ENCODE peak calls at places on chromosomes 11 and 22, in five cellular contexts. One of them, this sample, is unnamed.

GRCh38 chr11:43685483-43685882 is 4.9 kb downstream of the HSD17B12 start:
- DNase-seq in NCI-H748 treated with DMSO at 0.1 percent for 48 hours: no peak
- DNase-seq in HS-27A: no peak
- DNase-seq in DMS79: no peak
- DNase-seq in HT-29: no peak
- DNase-seq in this sample: no peak

GRCh38 chr22:49968831-49969661 is 8.5 kb downstream of the PIM3 start:
- DNase-seq in NCI-H748 treated with DMSO at 0.1 percent for 48 hours: no peak
- DNase-seq in HS-27A: no peak
- DNase-seq in DMS79: no peak
- DNase-seq in HT-29: no peak
- DNase-seq in this sample: no peak

GRCh38 chr11:73195191-73196007 is 22.7 kb upstream of the P2RY2 start:
- DNase-seq in NCI-H748 treated with DMSO at 0.1 percent for 48 hours: no peak
- DNase-seq in HS-27A: no peak
- DNase-seq in DMS79: no peak
- DNase-seq in HT-29: peak
- DNase-seq in this sample: no peak

GRCh38 chr11:132126973-132127900 is 756.8 kb downstream of the NTM start:
- DNase-seq in NCI-H748 treated with DMSO at 0.1 percent for 48 hours: peak
- DNase-seq in HS-27A: peak
- DNase-seq in DMS79: peak
- DNase-seq in HT-29: peak
- DNase-seq in this sample: peak

GRCh38 chr11:22641559-22641958 is 15.9 kb upstream of the FANCF start:
- DNase-seq in NCI-H748 treated with DMSO at 0.1 percent for 48 hours: no peak
- DNase-seq in HS-27A: no peak
- DNase-seq in DMS79: no peak
- DNase-seq in HT-29: no peak
- DNase-seq in this sample: no peak

GRCh38 chr11:11587122-11587521 is 34.7 kb downstream of the GALNT18 start:
- DNase-seq in NCI-H748 treated with DMSO at 0.1 percent for 48 hours: no peak
- DNase-seq in HS-27A: no peak
- DNase-seq in DMS79: no peak
- DNase-seq in HT-29: no peak
- DNase-seq in this sample: no peak

GRCh38 chr11:35997908-35998307 is 54.0 kb downstream of the LDLRAD3 start:
- DNase-seq in NCI-H748 treated with DMSO at 0.1 percent for 48 hours: no peak
- DNase-seq in HS-27A: no peak
- DNase-seq in DMS79: no peak
- DNase-seq in HT-29: no peak
- DNase-seq in this sample: no peak

GRCh38 chr22:25019427-25020184 is 67.1 kb downstream of the KIAA1671 start:
- DNase-seq in NCI-H748 treated with DMSO at 0.1 percent for 48 hours: no peak
- DNase-seq in HS-27A: no peak
- DNase-seq in DMS79: no peak
- DNase-seq in HT-29: no peak
- DNase-seq in this sample: no peak

GRCh38 chr11:69674267-69674885 is 777 bp downstream of the LTO1 start:
- DNase-seq in NCI-H748 treated with DMSO at 0.1 percent for 48 hours: no peak
- DNase-seq in HS-27A: peak
- DNase-seq in DMS79: no peak
- DNase-seq in HT-29: peak
- DNase-seq in this sample: no peak

GRCh38 chr11:26473216-26474194 is 98.6 kb downstream of the MUC15 start:
- DNase-seq in NCI-H748 treated with DMSO at 0.1 percent for 48 hours: peak
- DNase-seq in HS-27A: no peak
- DNase-seq in DMS79: no peak
- DNase-seq in HT-29: peak
- DNase-seq in this sample: peak

GRCh38 chr22:27668828-27669797 is 132.4 kb downstream of the MN1 start:
- DNase-seq in NCI-H748 treated with DMSO at 0.1 percent for 48 hours: no peak
- DNase-seq in HS-27A: peak
- DNase-seq in DMS79: no peak
- DNase-seq in HT-29: peak
- DNase-seq in this sample: no peak

GRCh38 chr11:12269104-12269441 is 108.3 kb upstream of the PARVA start:
- DNase-seq in NCI-H748 treated with DMSO at 0.1 percent for 48 hours: no peak
- DNase-seq in HS-27A: no peak
- DNase-seq in DMS79: no peak
- DNase-seq in HT-29: peak
- DNase-seq in this sample: no peak

GRCh38 chr22:46195487-46196165 is 45.3 kb downstream of the PPARA start:
- DNase-seq in NCI-H748 treated with DMSO at 0.1 percent for 48 hours: no peak
- DNase-seq in HS-27A: no peak
- DNase-seq in DMS79: no peak
- DNase-seq in HT-29: peak
- DNase-seq in this sample: no peak

GRCh38 chr22:49997221-49997599 is 15.4 kb downstream of the IL17REL start:
- DNase-seq in NCI-H748 treated with DMSO at 0.1 percent for 48 hours: no peak
- DNase-seq in HS-27A: no peak
- DNase-seq in DMS79: no peak
- DNase-seq in HT-29: peak
- DNase-seq in this sample: no peak

GRCh38 chr11:2689551-2690260 is 10.1 kb downstream of the KCNQ1OT1 start:
- DNase-seq in NCI-H748 treated with DMSO at 0.1 percent for 48 hours: no peak
- DNase-seq in HS-27A: no peak
- DNase-seq in DMS79: no peak
- DNase-seq in HT-29: no peak
- DNase-seq in this sample: peak

GRCh38 chr11:2202900-2203439 is 31.4 kb upstream of the TH start:
- DNase-seq in NCI-H748 treated with DMSO at 0.1 percent for 48 hours: no peak
- DNase-seq in HS-27A: no peak
- DNase-seq in DMS79: no peak
- DNase-seq in HT-29: no peak
- DNase-seq in this sample: no peak

GRCh38 chr11:65506770-65507485 is 8.1 kb downstream of the MALAT1 start:
- DNase-seq in NCI-H748 treated with DMSO at 0.1 percent for 48 hours: peak
- DNase-seq in HS-27A: peak
- DNase-seq in DMS79: peak
- DNase-seq in HT-29: peak
- DNase-seq in this sample: peak

GRCh38 chr11:100805509-100806199 is 118.6 kb downstream of the ARHGAP42 start:
- DNase-seq in NCI-H748 treated with DMSO at 0.1 percent for 48 hours: no peak
- DNase-seq in HS-27A: no peak
- DNase-seq in DMS79: no peak
- DNase-seq in HT-29: no peak
- DNase-seq in this sample: no peak

GRCh38 chr11:79369094-79369493 is 71.7 kb downstream of the TENM4 start:
- DNase-seq in NCI-H748 treated with DMSO at 0.1 percent for 48 hours: no peak
- DNase-seq in HS-27A: no peak
- DNase-seq in DMS79: peak
- DNase-seq in HT-29: no peak
- DNase-seq in this sample: no peak

GRCh38 chr11:69361048-69361447 is 67.1 kb downstream of the MYEOV start:
- DNase-seq in NCI-H748 treated with DMSO at 0.1 percent for 48 hours: no peak
- DNase-seq in HS-27A: no peak
- DNase-seq in DMS79: no peak
- DNase-seq in HT-29: no peak
- DNase-seq in this sample: no peak

GRCh38 chr11:20488352-20488751 is 100.8 kb downstream of the PRMT3 start:
- DNase-seq in NCI-H748 treated with DMSO at 0.1 percent for 48 hours: peak
- DNase-seq in HS-27A: no peak
- DNase-seq in DMS79: peak
- DNase-seq in HT-29: no peak
- DNase-seq in this sample: peak

GRCh38 chr22:26481694-26482093 is 1.9 kb downstream of the HPS4 start:
- DNase-seq in NCI-H748 treated with DMSO at 0.1 percent for 48 hours: no peak
- DNase-seq in HS-27A: no peak
- DNase-seq in DMS79: no peak
- DNase-seq in HT-29: no peak
- DNase-seq in this sample: no peak

GRCh38 chr22:42316988-42317387 is 46.5 kb upstream of the TCF20 start:
- DNase-seq in NCI-H748 treated with DMSO at 0.1 percent for 48 hours: no peak
- DNase-seq in HS-27A: no peak
- DNase-seq in DMS79: no peak
- DNase-seq in HT-29: peak
- DNase-seq in this sample: peak

GRCh38 chr22:49023879-49024774 is 803.5 kb downstream of the BRD1 start:
- DNase-seq in NCI-H748 treated with DMSO at 0.1 percent for 48 hours: no peak
- DNase-seq in HS-27A: no peak
- DNase-seq in DMS79: no peak
- DNase-seq in HT-29: no peak
- DNase-seq in this sample: no peak

GRCh38 chr22:44139773-44140172 is 41.0 kb upstream of the PARVG start:
- DNase-seq in NCI-H748 treated with DMSO at 0.1 percent for 48 hours: peak
- DNase-seq in HS-27A: no peak
- DNase-seq in DMS79: no peak
- DNase-seq in HT-29: no peak
- DNase-seq in this sample: no peak

GRCh38 chr11:78542007-78542406 is 32.7 kb downstream of the NARS2 start:
- DNase-seq in NCI-H748 treated with DMSO at 0.1 percent for 48 hours: no peak
- DNase-seq in HS-27A: no peak
- DNase-seq in DMS79: no peak
- DNase-seq in HT-29: no peak
- DNase-seq in this sample: no peak

GRCh38 chr11:25272214-25272613 is 775.4 kb downstream of the LUZP2 start:
- DNase-seq in NCI-H748 treated with DMSO at 0.1 percent for 48 hours: no peak
- DNase-seq in HS-27A: no peak
- DNase-seq in DMS79: no peak
- DNase-seq in HT-29: no peak
- DNase-seq in this sample: no peak

GRCh38 chr11:128039140-128040021 is 548.0 kb downstream of the ETS1 start:
- DNase-seq in NCI-H748 treated with DMSO at 0.1 percent for 48 hours: no peak
- DNase-seq in HS-27A: no peak
- DNase-seq in DMS79: no peak
- DNase-seq in HT-29: no peak
- DNase-seq in this sample: peak

GRCh38 chr11:87020764-87021365 is 16.9 kb upstream of the TMEM135 start:
- DNase-seq in NCI-H748 treated with DMSO at 0.1 percent for 48 hours: no peak
- DNase-seq in HS-27A: no peak
- DNase-seq in DMS79: no peak
- DNase-seq in HT-29: no peak
- DNase-seq in this sample: no peak

GRCh38 chr11:130426223-130427048 is 2.0 kb downstream of the ADAMTS8 start:
- DNase-seq in NCI-H748 treated with DMSO at 0.1 percent for 48 hours: no peak
- DNase-seq in HS-27A: no peak
- DNase-seq in DMS79: no peak
- DNase-seq in HT-29: no peak
- DNase-seq in this sample: no peak

GRCh38 chr11:16117989-16118810 is 238.1 kb downstream of the SOX6 start:
- DNase-seq in NCI-H748 treated with DMSO at 0.1 percent for 48 hours: peak
- DNase-seq in HS-27A: no peak
- DNase-seq in DMS79: no peak
- DNase-seq in HT-29: no peak
- DNase-seq in this sample: no peak

GRCh38 chr11:69383946-69384547 is 90.1 kb downstream of the MYEOV start:
- DNase-seq in NCI-H748 treated with DMSO at 0.1 percent for 48 hours: no peak
- DNase-seq in HS-27A: no peak
- DNase-seq in DMS79: no peak
- DNase-seq in HT-29: no peak
- DNase-seq in this sample: no peak

GRCh38 chr11:123045101-123045500 is 16.8 kb downstream of the HSPA8 start:
- DNase-seq in NCI-H748 treated with DMSO at 0.1 percent for 48 hours: no peak
- DNase-seq in HS-27A: no peak
- DNase-seq in DMS79: no peak
- DNase-seq in HT-29: no peak
- DNase-seq in this sample: no peak

GRCh38 chr11:65315204-65315865 is 669 bp downstream of the CDC42EP2 start:
- DNase-seq in NCI-H748 treated with DMSO at 0.1 percent for 48 hours: peak
- DNase-seq in HS-27A: peak
- DNase-seq in DMS79: peak
- DNase-seq in HT-29: peak
- DNase-seq in this sample: peak

GRCh38 chr11:120569903-120570302 is 58.4 kb downstream of the GRIK4 start:
- DNase-seq in NCI-H748 treated with DMSO at 0.1 percent for 48 hours: no peak
- DNase-seq in HS-27A: no peak
- DNase-seq in DMS79: no peak
- DNase-seq in HT-29: no peak
- DNase-seq in this sample: no peak

GRCh38 chr11:62909107-62909894 is 11.9 kb downstream of the CHRM1 start:
- DNase-seq in NCI-H748 treated with DMSO at 0.1 percent for 48 hours: peak
- DNase-seq in HS-27A: no peak
- DNase-seq in DMS79: no peak
- DNase-seq in HT-29: peak
- DNase-seq in this sample: peak

GRCh38 chr11:2693851-2694261 is 5.9 kb downstream of the KCNQ1OT1 start:
- DNase-seq in NCI-H748 treated with DMSO at 0.1 percent for 48 hours: no peak
- DNase-seq in HS-27A: no peak
- DNase-seq in DMS79: no peak
- DNase-seq in HT-29: no peak
- DNase-seq in this sample: peak